ENCODE peak calls at places on chromosomes 3 and 15, in six cellular contexts. D is astrocyte of the hippocampus; P is NT2/D1; N is prostate gland; E is astrocyte; Q is naive thymus-derived CD8-positive, alpha-beta T cell. R is an unnamed sample.

GRCh38 chr15:48965972-48966371 is 2.3 kb upstream of the SHC4 start:
- DNase-seq in D (peak), P (no peak), N (no peak), E (no peak), Q (no peak), R (no peak)

GRCh38 chr3:155991291-155991690 is 120.8 kb downstream of the GMPS start:
- DNase-seq in D (no peak), P (no peak), N (no peak), E (no peak), Q (no peak), R (no peak)

GRCh38 chr3:47416041-47416440 is 35.2 kb downstream of the PTPN23 start:
- DNase-seq in D (no peak), P (no peak), N (no peak), E (no peak), Q (no peak), R (no peak)

GRCh38 chr3:102156426-102156825 is 278.4 kb upstream of the ZPLD1 start:
- DNase-seq in D (peak), P (no peak), N (no peak), E (peak), Q (no peak), R (no peak)

GRCh38 chr15:69794643-69795461 is 302.9 kb downstream of the TLE3 start:
- DNase-seq in D (peak), P (peak), N (no peak), E (peak), Q (no peak), R (no peak)

GRCh38 chr3:175066617-175067415 is 207.7 kb downstream of the NAALADL2 start:
- DNase-seq in D (peak), P (no peak), N (no peak), E (peak), Q (no peak), R (no peak)

GRCh38 chr15:81981888-81982287 is 63.9 kb downstream of the MEX3B start:
- DNase-seq in D (no peak), P (no peak), N (no peak), E (no peak), Q (no peak), R (no peak)

GRCh38 chr3:14216257-14217048 is 37.8 kb downstream of the LSM3 start:
- DNase-seq in D (peak), P (peak), N (no peak), E (peak), Q (peak), R (no peak)

GRCh38 chr15:41942886-41943285 is 29.5 kb downstream of the EHD4 start:
- DNase-seq in D (no peak), P (no peak), N (no peak), E (no peak), Q (no peak), R (no peak)

GRCh38 chr15:47708116-47708515 is 9.2 kb upstream of the SEMA6D start:
- DNase-seq in D (no peak), P (no peak), N (no peak), E (no peak), Q (no peak), R (no peak)

GRCh38 chr3:13025090-13025489 is 48.1 kb downstream of the IQSEC1 start:
- DNase-seq in D (peak), P (no peak), N (no peak), E (peak), Q (no peak), R (no peak)

GRCh38 chr3:112774293-112774926 is 72.3 kb downstream of the CD200R1L start:
- DNase-seq in D (no peak), P (no peak), N (no peak), E (peak), Q (no peak), R (no peak)

GRCh38 chr15:100889359-100890058 is 9.9 kb downstream of the ALDH1A3 start:
- DNase-seq in D (peak), P (no peak), N (peak), E (peak), Q (no peak), R (peak)

GRCh38 chr15:48806151-48806550 is 4.7 kb downstream of the CEP152 start:
- DNase-seq in D (no peak), P (no peak), N (no peak), E (no peak), Q (no peak), R (no peak)

GRCh38 chr3:107001635-107002034 is 375.6 kb upstream of the CCDC54 start:
- DNase-seq in D (no peak), P (no peak), N (no peak), E (no peak), Q (no peak), R (no peak)

GRCh38 chr3:126262227-126262626 is 81.8 kb upstream of the ALDH1L1 start:
- DNase-seq in D (no peak), P (no peak), N (no peak), E (no peak), Q (no peak), R (no peak)

GRCh38 chr15:84633311-84634227 is 20.5 kb downstream of the WDR73 start:
- DNase-seq in D (peak), P (no peak), N (peak), E (peak), Q (peak), R (no peak)

GRCh38 chr15:77867266-77868047 is 210.1 kb downstream of the TBC1D2B start:
- DNase-seq in D (no peak), P (no peak), N (no peak), E (no peak), Q (no peak), R (no peak)

GRCh38 chr3:60742606-60743145 is 508.6 kb downstream of the FHIT start:
- DNase-seq in D (peak), P (peak), N (no peak), E (peak), Q (no peak), R (no peak)

GRCh38 chr3:100496711-100497261 is 4.4 kb downstream of the TMEM45A start:
- DNase-seq in D (peak), P (no peak), N (no peak), E (peak), Q (no peak), R (no peak)

GRCh38 chr15:25789616-25790002 is 73.5 kb downstream of the ATP10A start:
- DNase-seq in D (no peak), P (no peak), N (no peak), E (no peak), Q (no peak), R (no peak)

GRCh38 chr3:100210777-100211145 is 50.0 kb upstream of the TBC1D23 start:
- DNase-seq in D (peak), P (peak), N (no peak), E (peak), Q (no peak), R (no peak)

GRCh38 chr15:101505610-101506337 is 16.3 kb upstream of the PCSK6 start:
- DNase-seq in D (no peak), P (no peak), N (no peak), E (no peak), Q (no peak), R (no peak)

GRCh38 chr15:58475573-58476524 is 44.1 kb downstream of the LIPC start:
- DNase-seq in D (peak), P (no peak), N (no peak), E (peak), Q (no peak), R (no peak)

GRCh38 chr3:175941352-175941751 is 1082.2 kb downstream of the NAALADL2 start:
- DNase-seq in D (no peak), P (peak), N (no peak), E (no peak), Q (no peak), R (peak)

GRCh38 chr15:39281094-39281493 is 299.8 kb upstream of the THBS1 start:
- DNase-seq in D (peak), P (no peak), N (no peak), E (peak), Q (no peak), R (no peak)

GRCh38 chr3:65052101-65052500 is 364.3 kb upstream of the ADAMTS9 start:
- DNase-seq in D (no peak), P (no peak), N (no peak), E (peak), Q (no peak), R (no peak)

GRCh38 chr15:59349715-59350420 is 22.8 kb downstream of the MYO1E start:
- DNase-seq in D (peak), P (no peak), N (no peak), E (peak), Q (no peak), R (no peak)

GRCh38 chr15:69524296-69524695 is 71.7 kb downstream of the RPLP1 start:
- DNase-seq in D (no peak), P (peak), N (no peak), E (no peak), Q (no peak), R (peak)

GRCh38 chr15:73599934-73600333 is 33.3 kb downstream of the NPTN start:
- DNase-seq in D (peak), P (no peak), N (no peak), E (peak), Q (no peak), R (no peak)

GRCh38 chr3:183122257-183122932 is 23.1 kb upstream of the MCCC1 start:
- DNase-seq in D (peak), P (no peak), N (no peak), E (peak), Q (no peak), R (peak)

R was measured in LNCaP clone FGC.